ENCODE peak calls at places on chromosomes 11 and 22, in nine cellular contexts. Q is heart left ventricle, L is cardiac muscle cell, B is mucosa of descending colon, K is IMR-90, P is cardiac fibroblast, C is adrenal gland, N is left ventricle myocardium inferior, W is fibroblast of lung. X is an unnamed sample.

GRCh38 chr22:49016909-49017768 is 810.5 kb downstream of the BRD1 start:
- DNase-seq in Q (peak; percentile 61), L (no peak), B (no peak), K (no peak), P (no peak), C (no peak), N (no peak), W (no peak), X (no peak)

GRCh38 chr11:123055132-123055924 is 6.6 kb downstream of the HSPA8 start:
- DNase-seq in Q (no peak), L (no peak), B (no peak), K (no peak), P (no peak), C (no peak), N (no peak), W (no peak), X (no peak)

GRCh38 chr11:16831281-16832192 is 93.1 kb downstream of the C11orf58 start:
- DNase-seq in Q (no peak), L (peak; percentile 14), B (no peak), K (no peak), P (peak; percentile 25), C (no peak), N (no peak), W (no peak), X (no peak)

GRCh38 chr22:25489947-25490346 is 74.5 kb upstream of the GRK3 start:
- DNase-seq in Q (no peak), L (no peak), B (no peak), K (no peak), P (no peak), C (no peak), N (no peak), W (no peak), X (no peak)

GRCh38 chr22:39913886-39914285 is 13.0 kb downstream of the GRAP2 start:
- DNase-seq in Q (no peak), L (no peak), B (no peak), K (no peak), P (no peak), C (no peak), N (no peak), W (no peak), X (no peak)

GRCh38 chr22:42553475-42554361 is at the start of gene SERHL2:
- DNase-seq in Q (peak; percentile 92), L (peak; percentile 90), B (peak; percentile 93), K (peak; percentile 55), P (peak; percentile 65), C (peak; percentile 92), N (peak; percentile 92), W (peak; percentile 71), X (peak; percentile 79)

GRCh38 chr11:28834877-28835276 is 726.7 kb downstream of the METTL15 start:
- DNase-seq in Q (no peak), L (peak; percentile 55), B (no peak), K (peak; percentile 97), P (peak; percentile 91), C (no peak), N (no peak), W (peak; percentile 95), X (peak; percentile 75)

GRCh38 chr11:57776101-57776511 is 14.5 kb downstream of the CTNND1 start:
- DNase-seq in Q (peak; percentile 56), L (peak; percentile 72), B (no peak), K (peak; percentile 63), P (peak; percentile 48), C (no peak), N (peak; percentile 31), W (peak; percentile 91), X (peak; percentile 42)

GRCh38 chr11:74755395-74755995 is 6.8 kb downstream of the RNF169 start:
- DNase-seq in Q (no peak), L (no peak), B (no peak), K (peak; percentile 4), P (peak; percentile 61), C (no peak), N (no peak), W (peak; percentile 29), X (no peak)

GRCh38 chr11:93034031-93034430 is 64.6 kb downstream of the MTNR1B start:
- DNase-seq in Q (no peak), L (peak; percentile 49), B (no peak), K (peak; percentile 57), P (no peak), C (no peak), N (no peak), W (peak; percentile 85), X (no peak)

GRCh38 chr11:416757-417621 is 2.2 kb upstream of the SIGIRR start:
- DNase-seq in Q (peak; percentile 60), L (peak; percentile 34), B (peak; percentile 85), K (no peak), P (no peak), C (no peak), N (peak; percentile 66), W (no peak), X (no peak)

GRCh38 chr11:11866203-11866602 is 24.4 kb downstream of the USP47 start:
- DNase-seq in Q (no peak), L (no peak), B (no peak), K (no peak), P (no peak), C (no peak), N (no peak), W (no peak), X (no peak)

GRCh38 chr11:11864332-11864731 is 22.6 kb downstream of the USP47 start:
- DNase-seq in Q (no peak), L (no peak), B (no peak), K (no peak), P (no peak), C (no peak), N (no peak), W (no peak), X (no peak)

GRCh38 chr11:11864803-11865202 is 23.0 kb downstream of the USP47 start:
- DNase-seq in Q (no peak), L (no peak), B (no peak), K (no peak), P (no peak), C (no peak), N (no peak), W (no peak), X (no peak)

GRCh38 chr11:11865449-11865848 is 23.7 kb downstream of the USP47 start:
- DNase-seq in Q (no peak), L (no peak), B (no peak), K (no peak), P (peak; percentile 32), C (no peak), N (no peak), W (peak; percentile 47), X (no peak)

GRCh38 chr11:11867720-11868119 is 25.9 kb downstream of the USP47 start:
- DNase-seq in Q (no peak), L (no peak), B (no peak), K (no peak), P (no peak), C (no peak), N (no peak), W (no peak), X (no peak)
- TF ChIP-seq CTCF in Q (no peak), L (no peak), B (no peak), K (no peak), P (no peak), C (no peak), N (no peak), W (no peak), X (peak; percentile 28)

DNA sequence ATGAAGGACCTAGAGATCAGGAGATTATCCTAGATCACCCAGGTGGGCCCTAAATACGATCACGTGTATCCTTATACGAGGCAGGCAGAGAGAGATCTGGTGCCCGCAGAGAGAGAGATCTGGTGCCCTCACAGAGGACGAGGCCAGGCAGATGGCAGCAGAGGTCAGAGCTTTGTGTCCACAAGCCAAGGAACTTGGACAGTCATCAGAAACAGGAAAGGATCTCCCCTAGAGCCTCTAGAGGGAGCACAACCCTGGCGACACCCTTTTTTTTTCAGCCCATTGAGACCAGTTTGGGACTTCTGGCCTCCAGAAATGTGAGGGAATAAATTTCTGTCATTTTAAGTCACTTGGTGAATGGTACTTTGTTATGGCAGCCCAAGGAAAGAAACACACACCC is 25.5 kb upstream of the TIMP3 start:
- DNase-seq in Q (no peak), L (peak; percentile 22), B (no peak), K (no peak), P (no peak), C (no peak), N (no peak), W (no peak), X (no peak)
- TF ChIP-seq CTCF in Q (no peak), L (peak; percentile 48), B (no peak), K (peak; percentile 21), P (peak; percentile 36), C (peak; percentile 28), N (peak; percentile 55), W (peak; percentile 26), X (peak; percentile 70)

GRCh38 chr11:108117746-108118371 is 3.5 kb upstream of the ACAT1 start:
- DNase-seq in Q (no peak), L (peak; percentile 78), B (no peak), K (peak; percentile 76), P (peak; percentile 78), C (no peak), N (no peak), W (peak; percentile 60), X (peak; percentile 45)
- TF ChIP-seq CTCF in Q (peak; percentile 50), L (peak; percentile 53), B (no peak), K (peak; percentile 69), P (peak; percentile 67), C (peak; percentile 53), N (peak; percentile 70), W (peak; percentile 37), X (peak; percentile 80)

GRCh38 chr11:106278391-106278790 is 200.9 kb downstream of the AASDHPPT start:
- DNase-seq in Q (no peak), L (peak; percentile 91), B (no peak), K (no peak), P (peak; percentile 52), C (no peak), N (no peak), W (peak; percentile 43), X (no peak)

GRCh38 chr11:106275151-106275550 is 197.7 kb downstream of the AASDHPPT start:
- DNase-seq in Q (no peak), L (peak; percentile 54), B (no peak), K (no peak), P (peak; percentile 16), C (no peak), N (no peak), W (peak; percentile 62), X (no peak)

GRCh38 chr11:106276126-106276525 is 198.7 kb downstream of the AASDHPPT start:
- DNase-seq in Q (no peak), L (peak; percentile 25), B (no peak), K (peak; percentile 33), P (peak; percentile 59), C (no peak), N (no peak), W (peak; percentile 44), X (no peak)

GRCh38 chr11:106280041-106280440 is 202.6 kb downstream of the AASDHPPT start:
- DNase-seq in Q (no peak), L (no peak), B (no peak), K (no peak), P (no peak), C (no peak), N (no peak), W (no peak), X (no peak)

DNA sequence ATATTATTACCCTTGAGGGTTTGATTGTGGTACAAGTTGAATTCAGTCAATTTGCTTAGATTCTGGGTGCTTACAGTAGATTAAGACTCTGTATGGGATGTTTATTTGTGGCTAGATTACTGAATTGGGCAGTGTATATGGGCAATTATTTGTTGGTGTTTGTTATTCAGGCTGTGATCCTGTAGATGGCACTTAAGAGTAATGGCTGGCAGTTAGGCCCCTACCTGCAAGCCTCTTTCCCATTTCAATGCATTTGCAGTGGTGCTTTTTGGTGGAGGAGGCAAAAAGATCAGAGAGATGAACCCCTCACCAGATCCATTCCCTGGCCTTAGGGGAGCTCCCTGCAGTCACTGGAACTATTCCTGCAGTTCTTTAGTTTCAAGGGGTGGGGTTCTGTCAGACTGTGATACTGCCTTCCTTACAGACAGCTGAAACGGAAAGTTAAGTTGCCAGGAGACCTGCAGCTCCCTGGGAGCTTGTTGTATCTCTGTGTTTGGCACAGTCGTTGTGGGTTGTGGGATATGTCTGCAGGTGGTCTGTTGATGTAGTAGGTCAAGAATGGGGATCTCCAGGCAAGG is 199.5 kb downstream of the AASDHPPT start:
- DNase-seq in Q (no peak), L (peak; percentile 55), B (no peak), K (peak; percentile 4), P (peak; percentile 43), C (no peak), N (no peak), W (peak; percentile 39), X (no peak)
- TF ChIP-seq CTCF in Q (no peak), L (peak; percentile 42), B (no peak), K (peak; percentile 35), P (peak; percentile 46), C (no peak), N (no peak), W (peak; percentile 14), X (peak; percentile 38)

X was measured in HFFc6.